ENCODE peak calls at places on chromosomes 6 and 20, in six cellular contexts. I, J, M, A, B and Y are unnamed samples.

GRCh38 chr6:85643530-85644373 is 1.1 kb upstream of the SYNCRIP start:
- DNase-seq in I (peak; percentile 95), A (peak; percentile 94), J (peak; percentile 94), M (peak; percentile 92), B (peak; percentile 94), Y (peak; percentile 91)

GRCh38 chr20:31568773-31569162 is 36.3 kb upstream of the ID1 start:
- DNase-seq in I (no peak), A (no peak), B (no peak), J (no peak), M (no peak), Y (no peak)

GRCh38 chr20:13029687-13030510 is 21.1 kb downstream of the SPTLC3 start:
- DNase-seq in I (no peak), B (peak; percentile 96), M (no peak), A (peak; percentile 88), J (no peak), Y (no peak)

GRCh38 chr6:41122918-41123317 is 31.2 kb downstream of the TREML1 start:
- DNase-seq in B (no peak), I (no peak), A (no peak), M (no peak), J (no peak), Y (no peak)

GRCh38 chr6:165515963-165516624 is 146.9 kb downstream of the PDE10A start:
- DNase-seq in M (no peak), J (no peak), B (no peak), I (no peak), A (peak; percentile 48), Y (no peak)

GRCh38 chr20:3712279-3712873 is at the start of gene SIGLEC1:
- DNase-seq in J (peak; percentile 79), A (no peak), B (no peak), M (no peak), I (no peak), Y (peak; percentile 44)

GRCh38 chr6:46347669-46348068 is 143.6 kb downstream of the RCAN2 start:
- DNase-seq in B (no peak), M (no peak), J (no peak), I (no peak), A (no peak), Y (no peak)

GRCh38 chr20:20009784-20010253 is 7.3 kb upstream of the NAA20 start:
- DNase-seq in I (no peak), J (no peak), M (peak; percentile 35), B (no peak), A (no peak), Y (peak; percentile 47)

GRCh38 chr6:34414999-34415858 is 10.6 kb downstream of the RPS10 start:
- DNase-seq in B (peak; percentile 53), I (peak; percentile 72), M (no peak), J (peak; percentile 86), A (peak; percentile 74), Y (no peak)

GRCh38 chr20:10699506-10699905 is 25.7 kb upstream of the JAG1 start:
- DNase-seq in I (no peak), B (no peak), A (no peak), J (no peak), M (no peak), Y (no peak)

GRCh38 chr6:33080127-33081089 is 4.6 kb downstream of the HLA-DPB1 start:
- DNase-seq in A (peak; percentile 88), M (peak; percentile 77), I (no peak), B (peak; percentile 63), J (no peak), Y (peak; percentile 86)

GRCh38 chr20:5741089-5741488 is 9.1 kb upstream of the SHLD1 start:
- DNase-seq in J (no peak), A (no peak), I (no peak), B (peak; percentile 30), M (no peak), Y (no peak)

GRCh38 chr6:131784561-131784960 is 23.3 kb upstream of the ENPP1 start:
- DNase-seq in B (no peak), M (no peak), I (no peak), A (no peak), J (no peak), Y (no peak)

GRCh38 chr6:89956182-89956581 is 61.9 kb downstream of the GJA10 start:
- DNase-seq in I (no peak), J (no peak), B (no peak), M (no peak), A (no peak), Y (no peak)

GRCh38 chr6:153591165-153591564 is 447.9 kb upstream of the OPRM1 start:
- DNase-seq in I (no peak), M (no peak), A (no peak), B (no peak), J (no peak), Y (no peak)

GRCh38 chr6:136077834-136078576 is 172.1 kb downstream of the MTFR2 start:
- DNase-seq in M (no peak), B (peak; percentile 95), J (no peak), A (no peak), I (no peak), Y (no peak)

GRCh38 chr6:26157150-26157837 is 70.1 kb downstream of the HFE start:
- DNase-seq in M (peak; percentile 77), B (no peak), A (no peak), I (peak; percentile 99), J (no peak), Y (peak; percentile 73)

GRCh38 chr6:80132942-80133517 is 26.6 kb downstream of the BCKDHB start:
- DNase-seq in M (peak; percentile 36), I (peak; percentile 26), A (peak; percentile 69), B (peak; percentile 43), J (peak; percentile 62), Y (no peak)

GRCh38 chr20:6008254-6008653 is 45.6 kb downstream of the LRRN4 start:
- DNase-seq in M (no peak), B (peak; percentile 85), A (peak; percentile 76), I (no peak), J (peak; percentile 19), Y (no peak)

GRCh38 chr20:31260326-31260932 is 3.0 kb downstream of the DEFB115 start:
- DNase-seq in J (peak; percentile 78), A (peak; percentile 46), I (peak; percentile 67), M (no peak), B (no peak), Y (no peak)

GRCh38 chr20:35952480-35953410 is 1.6 kb downstream of the SCAND1 start:
- DNase-seq in A (peak; percentile 41), B (peak; percentile 39), M (no peak), I (peak; percentile 58), J (peak; percentile 61), Y (no peak)